ENCODE peak calls at places on chromosomes 4 and X, in eight cellular contexts. One of them, this sample, is unnamed.

GRCh38 chrX:129108936-129109335 is 414.4 kb downstream of the SMARCA1 start:
- DNase-seq in Caco-2: no peak
- DNase-seq in effector memory CD4-positive, alpha-beta T cell: no peak
- DNase-seq in astrocyte: no peak
- DNase-seq in BE2C: no peak
- DNase-seq in aorta: no peak
- DNase-seq in HAP-1: no peak
- DNase-seq in spleen: no peak
- DNase-seq in this sample: no peak

GRCh38 chr4:139557506-139558110 is 1.6 kb upstream of the SETD7 start:
- DNase-seq in Caco-2: peak; percentile 42
- DNase-seq in effector memory CD4-positive, alpha-beta T cell: no peak
- DNase-seq in astrocyte: no peak
- DNase-seq in BE2C: no peak
- DNase-seq in aorta: no peak
- DNase-seq in HAP-1: no peak
- DNase-seq in spleen: no peak
- DNase-seq in this sample: no peak

GRCh38 chr4:20253799-20254409 is 2.2 kb downstream of the SLIT2 start:
- DNase-seq in Caco-2: no peak
- DNase-seq in effector memory CD4-positive, alpha-beta T cell: no peak
- DNase-seq in astrocyte: peak; percentile 15
- DNase-seq in BE2C: peak; percentile 7
- DNase-seq in aorta: peak; percentile 66
- DNase-seq in HAP-1: peak; percentile 68
- DNase-seq in spleen: peak; percentile 75
- DNase-seq in this sample: peak; percentile 66

GRCh38 chr4:130424211-130424610 is 1328.3 kb downstream of the C4orf33 start:
- DNase-seq in Caco-2: no peak
- DNase-seq in effector memory CD4-positive, alpha-beta T cell: no peak
- DNase-seq in astrocyte: no peak
- DNase-seq in BE2C: no peak
- DNase-seq in aorta: no peak
- DNase-seq in HAP-1: no peak
- DNase-seq in spleen: no peak
- DNase-seq in this sample: no peak

GRCh38 chr4:158777423-158777822 is 8.6 kb downstream of the FNIP2 start:
- DNase-seq in Caco-2: no peak
- DNase-seq in effector memory CD4-positive, alpha-beta T cell: no peak
- DNase-seq in astrocyte: no peak
- DNase-seq in BE2C: no peak
- DNase-seq in aorta: no peak
- DNase-seq in HAP-1: no peak
- DNase-seq in spleen: no peak
- DNase-seq in this sample: no peak

GRCh38 chr4:139153411-139154133 is 23.4 kb downstream of the ELF2 start:
- DNase-seq in Caco-2: no peak
- DNase-seq in effector memory CD4-positive, alpha-beta T cell: no peak
- DNase-seq in astrocyte: no peak
- DNase-seq in BE2C: no peak
- DNase-seq in aorta: no peak
- DNase-seq in HAP-1: no peak
- DNase-seq in spleen: no peak
- DNase-seq in this sample: peak; percentile 51

GRCh38 chrX:147935156-147935758 is 23.5 kb downstream of the FMR1 start:
- DNase-seq in Caco-2: no peak
- DNase-seq in effector memory CD4-positive, alpha-beta T cell: no peak
- DNase-seq in astrocyte: peak; percentile 48
- DNase-seq in BE2C: no peak
- DNase-seq in aorta: no peak
- DNase-seq in HAP-1: no peak
- DNase-seq in spleen: no peak
- DNase-seq in this sample: no peak

GRCh38 chr4:3772632-3773031 is 6.4 kb downstream of the ADRA2C start:
- DNase-seq in Caco-2: no peak
- DNase-seq in effector memory CD4-positive, alpha-beta T cell: no peak
- DNase-seq in astrocyte: no peak
- DNase-seq in BE2C: no peak
- DNase-seq in aorta: peak; percentile 82
- DNase-seq in HAP-1: no peak
- DNase-seq in spleen: no peak
- DNase-seq in this sample: no peak

GRCh38 chrX:76427560-76428242 is at the start of gene MAGEE1:
- DNase-seq in Caco-2: peak; percentile 62
- DNase-seq in effector memory CD4-positive, alpha-beta T cell: peak; percentile 73
- DNase-seq in astrocyte: peak; percentile 36
- DNase-seq in BE2C: peak; percentile 74
- DNase-seq in aorta: peak; percentile 79
- DNase-seq in HAP-1: peak; percentile 89
- DNase-seq in spleen: peak; percentile 92
- DNase-seq in this sample: peak; percentile 80

GRCh38 chr4:121705521-121705920 is 8.7 kb upstream of the ANXA5 start:
- DNase-seq in Caco-2: no peak
- DNase-seq in effector memory CD4-positive, alpha-beta T cell: no peak
- DNase-seq in astrocyte: no peak
- DNase-seq in BE2C: no peak
- DNase-seq in aorta: no peak
- DNase-seq in HAP-1: no peak
- DNase-seq in spleen: no peak
- DNase-seq in this sample: no peak

GRCh38 chr4:10205223-10205622 is 88.6 kb upstream of the WDR1 start:
- DNase-seq in Caco-2: no peak
- DNase-seq in effector memory CD4-positive, alpha-beta T cell: no peak
- DNase-seq in astrocyte: no peak
- DNase-seq in BE2C: no peak
- DNase-seq in aorta: no peak
- DNase-seq in HAP-1: no peak
- DNase-seq in spleen: no peak
- DNase-seq in this sample: no peak

GRCh38 chr4:38332699-38333098 is 331.3 kb upstream of the KLF3 start:
- DNase-seq in Caco-2: no peak
- DNase-seq in effector memory CD4-positive, alpha-beta T cell: no peak
- DNase-seq in astrocyte: no peak
- DNase-seq in BE2C: no peak
- DNase-seq in aorta: no peak
- DNase-seq in HAP-1: no peak
- DNase-seq in spleen: no peak
- DNase-seq in this sample: no peak

GRCh38 chr4:38333219-38333618 is 330.8 kb upstream of the KLF3 start:
- DNase-seq in Caco-2: no peak
- DNase-seq in effector memory CD4-positive, alpha-beta T cell: no peak
- DNase-seq in astrocyte: no peak
- DNase-seq in BE2C: no peak
- DNase-seq in aorta: no peak
- DNase-seq in HAP-1: no peak
- DNase-seq in spleen: no peak
- DNase-seq in this sample: no peak

GRCh38 chr4:38328963-38329729 is 334.9 kb upstream of the KLF3 start:
- DNase-seq in Caco-2: no peak
- DNase-seq in effector memory CD4-positive, alpha-beta T cell: no peak
- DNase-seq in astrocyte: no peak
- DNase-seq in BE2C: no peak
- DNase-seq in aorta: no peak
- DNase-seq in HAP-1: no peak
- DNase-seq in spleen: no peak
- DNase-seq in this sample: no peak

GRCh38 chr4:38330321-38330720 is 333.7 kb upstream of the KLF3 start:
- DNase-seq in Caco-2: no peak
- DNase-seq in effector memory CD4-positive, alpha-beta T cell: no peak
- DNase-seq in astrocyte: no peak
- DNase-seq in BE2C: no peak
- DNase-seq in aorta: no peak
- DNase-seq in HAP-1: no peak
- DNase-seq in spleen: no peak
- DNase-seq in this sample: no peak

GRCh38 chr4:38334791-38335190 is 329.2 kb upstream of the KLF3 start:
- DNase-seq in Caco-2: no peak
- DNase-seq in effector memory CD4-positive, alpha-beta T cell: no peak
- DNase-seq in astrocyte: no peak
- DNase-seq in BE2C: no peak
- DNase-seq in aorta: no peak
- DNase-seq in HAP-1: no peak
- DNase-seq in spleen: no peak
- DNase-seq in this sample: no peak
- H3K4me3 ChIP-seq in Caco-2: no peak overlapping the region
- H3K4me3 ChIP-seq in effector memory CD4-positive, alpha-beta T cell: no peak overlapping the region
- H3K4me3 ChIP-seq in astrocyte: no peak overlapping the region
- H3K4me3 ChIP-seq in BE2C: no peak overlapping the region
- H3K4me3 ChIP-seq in aorta: no peak overlapping the region
- H3K4me3 ChIP-seq in HAP-1: no peak overlapping the region
- H3K4me3 ChIP-seq in spleen: no peak overlapping the region
- H3K4me3 ChIP-seq in this sample: no peak overlapping the region

DNA sequence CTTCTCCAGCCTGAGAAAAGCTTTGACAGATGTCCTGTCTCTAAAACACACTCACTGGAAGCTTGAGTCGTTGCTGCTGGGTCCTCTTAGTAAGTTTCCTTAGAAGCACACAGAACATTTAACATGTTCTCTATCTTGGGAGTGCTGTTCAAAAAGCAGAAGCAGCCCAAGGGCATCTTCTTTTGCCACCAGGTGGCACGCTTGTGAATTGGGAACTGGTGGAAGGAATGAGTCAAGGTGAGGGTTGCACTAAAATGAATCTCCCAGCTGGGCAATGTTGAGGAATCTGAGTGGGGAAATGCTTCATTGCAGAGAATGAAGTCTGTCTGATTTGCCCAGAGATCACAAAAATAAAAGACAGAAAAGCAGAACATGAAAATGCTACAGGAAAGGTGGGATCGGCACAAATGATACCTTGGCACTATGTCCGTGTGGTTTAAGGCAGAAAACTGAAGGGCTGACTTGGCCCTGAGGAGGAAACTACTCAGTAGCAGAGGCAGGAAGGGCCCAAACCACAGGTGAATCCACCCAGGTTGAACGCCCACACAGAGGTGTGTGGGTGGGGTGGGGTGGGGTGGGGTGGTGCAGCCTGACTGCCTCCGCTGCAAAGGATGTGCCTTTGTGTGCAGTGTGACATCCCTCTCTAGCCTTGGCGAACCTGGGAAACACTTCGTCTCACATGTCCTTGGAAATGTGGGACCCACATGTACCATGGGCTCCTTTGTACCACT is 26.0 kb downstream of the KIT start:
- DNase-seq in Caco-2: no peak
- DNase-seq in effector memory CD4-positive, alpha-beta T cell: peak; percentile 24
- DNase-seq in astrocyte: no peak
- DNase-seq in BE2C: peak; percentile 22
- DNase-seq in aorta: no peak
- DNase-seq in HAP-1: peak; percentile 35
- DNase-seq in spleen: no peak
- DNase-seq in this sample: no peak
- H3K4me1 ChIP-seq in Caco-2: no peaks in the 10 kb centered on the region
- H3K4me1 ChIP-seq in effector memory CD4-positive, alpha-beta T cell: no peaks in the 10 kb centered on the region
- H3K4me1 ChIP-seq in astrocyte: peaks cover 5% of the 10 kb centered on the region
- H3K4me1 ChIP-seq in BE2C: no peaks in the 10 kb centered on the region
- H3K4me1 ChIP-seq in aorta: no peaks in the 10 kb centered on the region
- H3K4me1 ChIP-seq in HAP-1: no peaks in the 10 kb centered on the region
- H3K4me1 ChIP-seq in spleen: peaks cover 12% of the 10 kb centered on the region
- H3K4me1 ChIP-seq in this sample: no peaks in the 10 kb centered on the region

GRCh38 chr4:1976416-1977352 is 32.1 kb downstream of the NELFA start:
- DNase-seq in Caco-2: no peak
- DNase-seq in effector memory CD4-positive, alpha-beta T cell: no peak
- DNase-seq in astrocyte: no peak
- DNase-seq in BE2C: no peak
- DNase-seq in aorta: peak; percentile 27
- DNase-seq in HAP-1: no peak
- DNase-seq in spleen: peak; percentile 48
- DNase-seq in this sample: no peak

GRCh38 chr4:1979477-1980196 is 29.1 kb downstream of the NELFA start:
- DNase-seq in Caco-2: no peak
- DNase-seq in effector memory CD4-positive, alpha-beta T cell: no peak
- DNase-seq in astrocyte: no peak
- DNase-seq in BE2C: no peak
- DNase-seq in aorta: no peak
- DNase-seq in HAP-1: peak; percentile 6
- DNase-seq in spleen: peak; percentile 52
- DNase-seq in this sample: no peak

GRCh38 chr4:1978741-1979476 is 29.9 kb downstream of the NELFA start:
- DNase-seq in Caco-2: no peak
- DNase-seq in effector memory CD4-positive, alpha-beta T cell: no peak
- DNase-seq in astrocyte: no peak
- DNase-seq in BE2C: no peak
- DNase-seq in aorta: no peak
- DNase-seq in HAP-1: peak; percentile 7
- DNase-seq in spleen: peak; percentile 64
- DNase-seq in this sample: no peak

GRCh38 chr4:1975880-1976279 is 32.9 kb downstream of the NELFA start:
- DNase-seq in Caco-2: no peak
- DNase-seq in effector memory CD4-positive, alpha-beta T cell: no peak
- DNase-seq in astrocyte: no peak
- DNase-seq in BE2C: no peak
- DNase-seq in aorta: peak; percentile 21
- DNase-seq in HAP-1: no peak
- DNase-seq in spleen: peak; percentile 32
- DNase-seq in this sample: no peak

GRCh38 chr4:1978226-1978625 is 30.5 kb downstream of the NELFA start:
- DNase-seq in Caco-2: no peak
- DNase-seq in effector memory CD4-positive, alpha-beta T cell: no peak
- DNase-seq in astrocyte: no peak
- DNase-seq in BE2C: no peak
- DNase-seq in aorta: no peak
- DNase-seq in HAP-1: no peak
- DNase-seq in spleen: peak; percentile 47
- DNase-seq in this sample: no peak
- H3K36me3 ChIP-seq in Caco-2: peaks cover 4% of the 10 kb centered on the region
- H3K36me3 ChIP-seq in effector memory CD4-positive, alpha-beta T cell: peaks cover 65% of the 10 kb centered on the region
- H3K36me3 ChIP-seq in astrocyte: peaks cover 29% of the 10 kb centered on the region
- H3K36me3 ChIP-seq in BE2C: peaks cover 98% of the 10 kb centered on the region
- H3K36me3 ChIP-seq in aorta: peaks cover 14% of the 10 kb centered on the region
- H3K36me3 ChIP-seq in HAP-1: peaks cover 94% of the 10 kb centered on the region
- H3K36me3 ChIP-seq in spleen: peaks cover 91% of the 10 kb centered on the region
- H3K36me3 ChIP-seq in this sample: peaks cover 53% of the 10 kb centered on the region

DNA sequence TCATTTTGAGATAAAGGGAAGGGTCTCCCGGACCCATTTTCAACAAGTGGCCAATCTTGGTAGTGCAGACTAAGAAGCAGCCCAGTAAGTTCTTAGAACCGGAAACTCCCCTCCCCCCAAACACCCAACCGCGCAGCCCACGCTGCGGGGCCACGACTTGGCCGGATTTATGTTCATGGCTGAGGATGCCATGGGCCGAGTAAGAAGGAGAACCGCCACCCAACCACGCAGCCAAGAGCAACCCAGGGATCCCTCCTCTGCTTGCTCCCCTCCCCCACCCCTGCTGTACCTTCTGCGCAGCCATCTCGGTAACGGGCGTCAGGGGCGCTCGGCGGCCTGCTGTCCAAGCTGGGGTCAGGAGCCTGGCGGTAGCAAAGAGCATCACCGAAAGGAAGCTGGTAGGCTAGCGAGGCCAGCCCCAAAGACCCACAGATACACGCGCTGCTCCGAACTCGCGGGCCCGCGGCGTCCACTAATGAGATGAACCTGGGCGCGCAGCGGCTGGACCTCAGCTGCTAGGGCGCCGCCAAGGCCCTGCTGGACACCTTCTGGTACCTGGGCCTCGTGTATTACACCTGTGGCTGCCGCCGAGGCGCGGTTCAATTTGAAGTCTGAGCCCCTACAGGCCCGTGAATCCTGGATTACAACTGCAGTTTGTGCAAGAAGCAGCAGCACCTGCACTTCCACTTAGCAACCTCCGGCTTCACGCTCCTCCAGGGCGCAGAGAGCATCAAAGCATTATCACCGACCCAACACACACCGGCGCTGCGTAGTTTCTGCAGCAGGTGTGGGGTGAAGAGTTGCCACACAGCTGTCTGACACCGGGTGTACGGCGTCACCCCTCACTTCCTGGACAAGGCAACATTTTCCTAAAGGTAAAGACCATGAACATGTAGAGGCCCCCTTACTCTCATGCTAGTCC is 63.4 kb downstream of the NUDT10 start:
- DNase-seq in Caco-2: no peak
- DNase-seq in effector memory CD4-positive, alpha-beta T cell: peak; percentile 13
- DNase-seq in astrocyte: no peak
- DNase-seq in BE2C: peak; percentile 35
- DNase-seq in aorta: peak; percentile 49
- DNase-seq in HAP-1: peak; percentile 73
- DNase-seq in spleen: peak; percentile 81
- DNase-seq in this sample: no peak
- H3K4me3 ChIP-seq in Caco-2: no peak overlapping the region
- H3K4me3 ChIP-seq in effector memory CD4-positive, alpha-beta T cell: peak overlapping the region; percentile 69
- H3K4me3 ChIP-seq in astrocyte: peak overlapping the region; percentile 52
- H3K4me3 ChIP-seq in BE2C: peak overlapping the region; percentile 54
- H3K4me3 ChIP-seq in aorta: peak overlapping the region; percentile 53
- H3K4me3 ChIP-seq in HAP-1: peak overlapping the region; percentile 43
- H3K4me3 ChIP-seq in spleen: peak overlapping the region; percentile 52
- H3K4me3 ChIP-seq in this sample: peak overlapping the region; percentile 54